ENCODE peak calls at places on chromosome 13, in five cellular contexts. P is SW 1271, A is choroid plexus epithelial cell, V is HS-5, N is DMS153. K is an unnamed sample.

GRCh38 chr13:49356224-49356623 is 87.6 kb downstream of the CAB39L start:
- DNase-seq in P (no peak), A (peak; percentile 92), V (peak; percentile 39), N (no peak), K (no peak)

GRCh38 chr13:27104606-27105005 is 67.0 kb downstream of the USP12 start:
- DNase-seq in P (no peak), A (no peak), V (no peak), N (no peak), K (no peak)

GRCh38 chr13:73059460-73060250 is 850 bp downstream of the KLF5 start:
- DNase-seq in P (no peak), A (peak; percentile 29), V (no peak), N (no peak), K (no peak)

GRCh38 chr13:109971006-109971744 is 184.8 kb upstream of the IRS2 start:
- DNase-seq in P (no peak), A (no peak), V (no peak), N (no peak), K (no peak)

GRCh38 chr13:45242070-45242469 is 41.2 kb upstream of the KCTD4 start:
- DNase-seq in P (peak; percentile 5), A (peak; percentile 73), V (no peak), N (no peak), K (no peak)

GRCh38 chr13:38636756-38637155 is 50.1 kb upstream of the FREM2 start:
- DNase-seq in P (no peak), A (no peak), V (no peak), N (peak; percentile 82), K (no peak)

GRCh38 chr13:44068737-44069136 is 189.0 kb downstream of the LACC1 start:
- DNase-seq in P (peak; percentile 4), A (peak; percentile 86), V (peak; percentile 18), N (peak; percentile 70), K (peak; percentile 34)

GRCh38 chr13:66508153-66508909 is 721.8 kb downstream of the PCDH9 start:
- DNase-seq in P (no peak), A (peak; percentile 53), V (no peak), N (no peak), K (no peak)

GRCh38 chr13:27728271-27728670 is 64.0 kb upstream of the GSX1 start:
- DNase-seq in P (no peak), A (peak; percentile 4), V (no peak), N (no peak), K (no peak)

GRCh38 chr13:22162889-22163288 is 492.0 kb downstream of the FGF9 start:
- DNase-seq in P (no peak), A (no peak), V (no peak), N (no peak), K (no peak)

GRCh38 chr13:102487330-102487729 is 85.5 kb upstream of the FGF14 start:
- DNase-seq in P (no peak), A (peak; percentile 12), V (no peak), N (no peak), K (no peak)

GRCh38 chr13:75666646-75667351 is 30.7 kb downstream of the LMO7 start:
- DNase-seq in P (no peak), A (peak; percentile 79), V (no peak), N (no peak), K (peak; percentile 64)

GRCh38 chr13:80509264-80509663 is 168.3 kb upstream of the SPRY2 start:
- DNase-seq in P (no peak), A (no peak), V (no peak), N (no peak), K (no peak)

GRCh38 chr13:66262330-66262729 is 967.8 kb downstream of the PCDH9 start:
- DNase-seq in P (no peak), A (no peak), V (no peak), N (no peak), K (no peak)

GRCh38 chr13:76552373-76552772 is 333.8 kb downstream of the KCTD12 start:
- DNase-seq in P (no peak), A (no peak), V (no peak), N (no peak), K (no peak)

GRCh38 chr13:48126944-48127814 is 32.3 kb upstream of the MED4 start:
- DNase-seq in P (peak; percentile 42), A (peak; percentile 81), V (peak; percentile 26), N (peak; percentile 25), K (no peak)

GRCh38 chr13:22726721-22727120 is 454.1 kb upstream of the SGCG start:
- DNase-seq in P (no peak), A (no peak), V (no peak), N (no peak), K (no peak)

GRCh38 chr13:97719759-97720158 is 233.7 kb upstream of the IPO5 start:
- DNase-seq in P (no peak), A (no peak), V (no peak), N (no peak), K (no peak)

GRCh38 chr13:101523732-101524131 is 71.3 kb downstream of the ITGBL1 start:
- DNase-seq in P (no peak), A (peak; percentile 72), V (no peak), N (no peak), K (peak; percentile 14)

GRCh38 chr13:59671853-59672252 is 491.9 kb downstream of the DIAPH3 start:
- DNase-seq in P (no peak), A (no peak), V (no peak), N (no peak), K (no peak)

GRCh38 chr13:97191143-97191542 is 31.0 kb upstream of the MBNL2 start:
- DNase-seq in P (no peak), A (no peak), V (no peak), N (no peak), K (no peak)

GRCh38 chr13:67619346-67619745 is 389.2 kb upstream of the PCDH9 start:
- DNase-seq in P (no peak), A (peak; percentile 58), V (no peak), N (no peak), K (no peak)

GRCh38 chr13:52994865-52995264 is 33.7 kb upstream of the OLFM4 start:
- DNase-seq in P (no peak), A (no peak), V (no peak), N (peak; percentile 18), K (no peak)

GRCh38 chr13:111153977-111154332 is 38.8 kb downstream of the ARHGEF7 start:
- DNase-seq in P (no peak), A (no peak), V (no peak), N (no peak), K (no peak)

GRCh38 chr13:67416047-67416925 is 186.2 kb upstream of the PCDH9 start:
- DNase-seq in P (no peak), A (peak; percentile 80), V (no peak), N (no peak), K (no peak)

GRCh38 chr13:112638157-112638750 is 50.3 kb upstream of the TUBGCP3 start:
- DNase-seq in P (no peak), A (no peak), V (no peak), N (peak; percentile 44), K (no peak)

GRCh38 chr13:37173214-37173613 is 67.8 kb upstream of the CSNK1A1L start:
- DNase-seq in P (no peak), A (peak; percentile 82), V (peak; percentile 45), N (no peak), K (no peak)